ENCODE peak calls at places on chromosome 14, in four cellular contexts. L is HepG2, P is K562, Y is H1. M is an unnamed sample.

GRCh38 chr14:74940956-74941565 is 14.3 kb downstream of the PGF start:
- DNase-seq in L (no peak), P (no peak), Y (no peak), M (no peak)

GRCh38 chr14:105746124-105746514 is 219.7 kb downstream of the TMEM121 start:
- DNase-seq in L (no peak), P (no peak), Y (no peak), M (no peak)

GRCh38 chr14:64844993-64845536 is 34.6 kb downstream of the SPTB start:
- DNase-seq in L (no peak), P (peak), Y (no peak), M (no peak)

GRCh38 chr14:60590907-60591510 is 58.3 kb downstream of the SIX1 start:
- DNase-seq in L (no peak), P (no peak), Y (no peak), M (no peak)

GRCh38 chr14:103839569-103839968 is 7.8 kb downstream of the PPP1R13B start:
- DNase-seq in L (no peak), P (no peak), Y (no peak), M (no peak)

GRCh38 chr14:99192823-99193222 is 79.2 kb downstream of the BCL11B start:
- DNase-seq in L (no peak), P (no peak), Y (no peak), M (no peak)

GRCh38 chr14:76904740-76905569 is 78.7 kb downstream of the LRRC74A start:
- DNase-seq in L (peak), P (no peak), Y (no peak), M (peak)

GRCh38 chr14:59281613-59282012 is 93.1 kb downstream of the DAAM1 start:
- DNase-seq in L (no peak), P (no peak), Y (no peak), M (no peak)

GRCh38 chr14:99260652-99261551 is 11.1 kb downstream of the BCL11B start:
- DNase-seq in L (no peak), P (no peak), Y (no peak), M (no peak)

GRCh38 chr14:67618617-67619063 is 1.1 kb upstream of the ARG2 start:
- DNase-seq in L (peak), P (peak), Y (no peak), M (peak)

GRCh38 chr14:36659010-36659821 is 2.4 kb upstream of the PAX9 start:
- DNase-seq in L (no peak), P (no peak), Y (no peak), M (no peak)

GRCh38 chr14:63543826-63544320 is 696 bp upstream of the PPP2R5E start:
- DNase-seq in L (no peak), P (no peak), Y (no peak), M (no peak)

GRCh38 chr14:37652042-37652441 is 56.6 kb downstream of the TTC6 start:
- DNase-seq in L (no peak), P (no peak), Y (no peak), M (no peak)

GRCh38 chr14:65035049-65035448 is 48.4 kb downstream of the FNTB start:
- DNase-seq in L (no peak), P (no peak), Y (no peak), M (no peak)

GRCh38 chr14:91205449-91205848 is 39.1 kb downstream of the GPR68 start:
- DNase-seq in L (no peak), P (no peak), Y (no peak), M (no peak)

GRCh38 chr14:99718031-99718810 is 34.1 kb downstream of the CYP46A1 start:
- DNase-seq in L (no peak), P (no peak), Y (no peak), M (no peak)

GRCh38 chr14:100640481-100641273 is 53.5 kb upstream of the BEGAIN start:
- DNase-seq in L (no peak), P (no peak), Y (no peak), M (no peak)

GRCh38 chr14:45284802-45285201 is 31.8 kb upstream of the MIS18BP1 start:
- DNase-seq in L (no peak), P (no peak), Y (no peak), M (peak)

GRCh38 chr14:74955229-74955999 is at the start of gene PGF:
- DNase-seq in L (no peak), P (peak), Y (peak), M (peak)

GRCh38 chr14:100651999-100652508 is 64.8 kb upstream of the BEGAIN start:
- DNase-seq in L (no peak), P (no peak), Y (no peak), M (no peak)

GRCh38 chr14:100159107-100159864 is at the start of gene DEGS2:
- DNase-seq in L (no peak), P (no peak), Y (peak), M (peak)

GRCh38 chr14:104938436-104938835 is 13.8 kb downstream of the PLD4 start:
- DNase-seq in L (no peak), P (no peak), Y (no peak), M (no peak)

GRCh38 chr14:67764496-67764895 is 51.9 kb downstream of the ZFYVE26 start:
- DNase-seq in L (no peak), P (no peak), Y (no peak), M (no peak)

GRCh38 chr14:103334644-103335603 is 887 bp downstream of the EIF5 start:
- DNase-seq in L (peak), P (peak), Y (no peak), M (peak)

GRCh38 chr14:38125484-38125912 is 82.2 kb upstream of the SSTR1 start:
- DNase-seq in L (no peak), P (no peak), Y (no peak), M (no peak)

GRCh38 chr14:50594577-50595316 is 34.8 kb downstream of the ATL1 start:
- DNase-seq in L (peak), P (no peak), Y (no peak), M (no peak)

GRCh38 chr14:30264161-30264560 is 294.8 kb upstream of the G2E3 start:
- DNase-seq in L (no peak), P (no peak), Y (no peak), M (no peak)

GRCh38 chr14:32250681-32251080 is 47.6 kb upstream of the RNU6-8 start:
- DNase-seq in L (no peak), P (no peak), Y (no peak), M (no peak)

GRCh38 chr14:49957089-49957852 is 64.4 kb downstream of the ARF6 start:
- DNase-seq in L (no peak), P (no peak), Y (no peak), M (peak)

GRCh38 chr14:63493246-63493645 is 49.9 kb downstream of the PPP2R5E start:
- DNase-seq in L (no peak), P (no peak), Y (no peak), M (no peak)

GRCh38 chr14:92728781-92729364 is 19.6 kb downstream of the LGMN start:
- DNase-seq in L (no peak), P (no peak), Y (no peak), M (no peak)

GRCh38 chr14:89899917-89900680 is 54.4 kb downstream of the EFCAB11 start:
- DNase-seq in L (peak), P (peak), Y (no peak), M (no peak)

DNA sequence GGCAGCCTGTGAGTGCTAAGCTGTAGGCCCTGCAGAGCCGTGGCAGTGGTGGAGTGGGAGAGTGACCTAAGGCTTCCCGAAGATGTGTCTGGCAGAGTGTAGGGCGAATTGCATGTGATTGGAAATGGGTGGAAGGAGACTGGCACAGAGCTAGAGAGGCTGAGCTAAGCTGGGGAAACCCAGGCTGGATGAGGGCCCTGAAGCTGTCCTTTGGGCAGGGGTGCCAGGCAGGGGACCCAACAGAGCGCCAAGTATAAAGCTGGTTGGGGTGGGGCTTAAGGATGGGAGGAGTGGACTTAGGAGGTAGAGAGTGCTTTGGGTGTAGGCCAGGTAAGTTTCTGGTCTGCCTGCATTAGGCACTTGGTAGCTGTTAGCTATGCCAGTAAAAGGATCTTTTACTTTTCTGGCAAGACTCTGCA is 47.9 kb downstream of the WDR20 start:
- DNase-seq in L (no peak), P (no peak), Y (no peak), M (no peak)
- TF ChIP-seq PHF8 in L (no peak), P (no peak), Y (no peak), M (no peak)

DNA sequence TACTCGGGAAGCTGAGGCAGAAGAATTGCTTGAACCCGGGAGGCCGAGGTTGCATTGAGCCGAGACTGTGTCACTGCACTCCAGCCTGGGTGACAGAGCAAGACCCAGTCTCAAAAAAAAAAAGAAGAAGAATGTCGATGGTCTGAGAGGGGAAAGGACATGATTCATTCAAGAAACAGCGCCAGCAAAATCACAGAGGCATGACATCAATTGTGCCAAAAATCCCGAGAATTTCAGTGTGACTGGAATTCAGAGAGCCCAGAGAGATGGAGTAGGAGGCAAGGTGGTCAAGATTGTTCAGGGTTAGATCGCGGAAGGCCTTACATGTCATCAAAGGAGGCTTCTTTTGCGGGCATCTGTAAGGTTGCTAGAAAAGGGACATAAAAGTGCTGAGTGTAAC is 483.3 kb downstream of the VRK1 start:
- DNase-seq in L (no peak), P (no peak), Y (no peak), M (no peak)
- TF ChIP-seq PHF8 in L (no peak), P (no peak), Y (no peak), M (no peak)

GRCh38 chr14:69573205-69573840 is 1.3 kb downstream of the CCDC177 start:
- DNase-seq in L (no peak), P (no peak), Y (peak), M (peak)
- TF ChIP-seq PHF8 in L (no peak), P (no peak), Y (no peak), M (no peak)

DNA sequence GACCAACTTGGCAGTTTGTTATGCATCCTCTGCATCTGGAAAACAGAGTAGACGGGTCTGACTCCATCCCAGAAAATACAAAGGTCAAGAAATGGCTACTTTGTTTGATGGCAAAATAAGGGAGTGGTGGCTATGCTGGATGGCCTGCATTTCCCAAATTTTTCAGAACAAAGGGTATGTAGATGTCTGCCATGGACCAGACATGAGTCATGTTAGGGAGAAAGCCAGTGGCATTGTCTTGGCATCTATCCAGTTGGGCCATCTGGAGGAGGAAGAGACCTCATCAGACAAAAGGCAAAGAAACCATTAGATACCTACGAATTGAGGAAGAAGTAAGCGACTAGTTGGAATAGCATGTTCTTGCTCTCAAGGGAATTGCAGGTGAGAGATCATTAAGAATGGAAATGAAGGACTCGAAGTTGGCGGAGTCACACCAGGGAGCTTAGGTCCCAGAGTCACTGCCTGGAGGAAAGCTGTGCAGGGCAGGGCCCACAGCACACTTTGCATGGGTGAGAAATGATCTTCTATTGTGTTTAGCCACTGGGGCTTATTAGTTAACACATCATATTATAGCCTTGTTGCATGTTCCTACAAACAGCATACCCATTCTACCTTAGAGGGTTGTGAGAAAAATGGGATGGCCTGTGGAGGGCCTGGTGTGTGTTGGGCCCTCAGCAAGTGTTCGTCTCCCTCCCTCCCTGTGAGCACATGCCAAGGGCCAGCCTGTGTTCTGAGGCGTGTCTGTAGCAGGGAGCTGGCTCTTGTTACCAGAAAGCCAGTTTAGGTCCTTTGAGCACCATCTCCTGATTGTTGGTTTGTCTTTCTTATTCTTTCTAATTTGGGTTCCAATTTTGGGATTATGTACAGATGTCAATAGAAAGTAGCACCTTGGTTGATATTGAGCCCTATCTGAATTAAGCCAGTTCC is 119.4 kb downstream of the KTN1 start:
- DNase-seq in L (peak), P (no peak), Y (no peak), M (peak)
- TF ChIP-seq PHF8 in L (no peak), P (no peak), Y (no peak), M (no peak)

GRCh38 chr14:21302013-21302857 is 22.4 kb downstream of the RPGRIP1 start:
- DNase-seq in L (peak), P (no peak), Y (no peak), M (no peak)
- TF ChIP-seq PHF8 in L (no peak), P (no peak), Y (no peak), M (no peak)

M was measured in A549.